ENCODE peak calls at places on chromosomes 3 and 15, in four cellular contexts. Z is neural progenitor cell, G is AG04450, M is left ventricle myocardium inferior. N is an unnamed sample.

GRCh38 chr15:55535436-55535835 is 27.4 kb upstream of the DNAAF4 start:
- DNase-seq in Z (no peak), G (no peak), M (no peak), N (no peak)

GRCh38 chr15:49330166-49330565 is 92.9 kb upstream of the FGF7 start:
- DNase-seq in Z (no peak), G (no peak), M (no peak), N (no peak)

GRCh38 chr3:89002166-89002565 is 105.3 kb upstream of the EPHA3 start:
- DNase-seq in Z (no peak), G (no peak), M (no peak), N (no peak)

GRCh38 chr3:34012102-34012461 is 213.7 kb downstream of the PDCD6IP start:
- DNase-seq in Z (peak), G (peak), M (no peak), N (no peak)

GRCh38 chr15:60421544-60421943 is 23.8 kb upstream of the ANXA2 start:
- DNase-seq in Z (no peak), G (no peak), M (no peak), N (peak)

GRCh38 chr3:104521606-104522336 is 844.9 kb upstream of the ALCAM start:
- DNase-seq in Z (no peak), G (no peak), M (no peak), N (no peak)

GRCh38 chr3:96844204-96844514 is 29.8 kb downstream of the EPHA6 start:
- DNase-seq in Z (no peak), G (no peak), M (no peak), N (no peak)

GRCh38 chr3:143445118-143445517 is 325.5 kb downstream of the CHST2 start:
- DNase-seq in Z (no peak), G (no peak), M (no peak), N (no peak)

GRCh38 chr15:100940785-100941379 is 21.7 kb downstream of the LRRK1 start:
- DNase-seq in Z (no peak), G (no peak), M (no peak), N (no peak)

GRCh38 chr3:17915341-17915740 is 172.9 kb upstream of the TBC1D5 start:
- DNase-seq in Z (no peak), G (no peak), M (no peak), N (no peak)

GRCh38 chr3:47022540-47023161 is 43.2 kb downstream of the NBEAL2 start:
- DNase-seq in Z (no peak), G (no peak), M (no peak), N (peak)

GRCh38 chr3:39631136-39631535 is 163.7 kb downstream of the MOBP start:
- DNase-seq in Z (no peak), G (no peak), M (no peak), N (no peak)

GRCh38 chr15:83919319-83919830 is 265.5 kb downstream of the ADAMTSL3 start:
- DNase-seq in Z (no peak), G (no peak), M (no peak), N (no peak)

GRCh38 chr3:18345015-18345367 is 80.1 kb downstream of the SATB1 start:
- DNase-seq in Z (no peak), G (no peak), M (no peak), N (no peak)

GRCh38 chr3:195265363-195265976 is 5.5 kb downstream of the XXYLT1 start:
- DNase-seq in Z (no peak), G (no peak), M (no peak), N (no peak)

GRCh38 chr15:58934114-58934447 is 602 bp upstream of the SLTM start:
- DNase-seq in Z (no peak), G (no peak), M (no peak), N (no peak)

DNA sequence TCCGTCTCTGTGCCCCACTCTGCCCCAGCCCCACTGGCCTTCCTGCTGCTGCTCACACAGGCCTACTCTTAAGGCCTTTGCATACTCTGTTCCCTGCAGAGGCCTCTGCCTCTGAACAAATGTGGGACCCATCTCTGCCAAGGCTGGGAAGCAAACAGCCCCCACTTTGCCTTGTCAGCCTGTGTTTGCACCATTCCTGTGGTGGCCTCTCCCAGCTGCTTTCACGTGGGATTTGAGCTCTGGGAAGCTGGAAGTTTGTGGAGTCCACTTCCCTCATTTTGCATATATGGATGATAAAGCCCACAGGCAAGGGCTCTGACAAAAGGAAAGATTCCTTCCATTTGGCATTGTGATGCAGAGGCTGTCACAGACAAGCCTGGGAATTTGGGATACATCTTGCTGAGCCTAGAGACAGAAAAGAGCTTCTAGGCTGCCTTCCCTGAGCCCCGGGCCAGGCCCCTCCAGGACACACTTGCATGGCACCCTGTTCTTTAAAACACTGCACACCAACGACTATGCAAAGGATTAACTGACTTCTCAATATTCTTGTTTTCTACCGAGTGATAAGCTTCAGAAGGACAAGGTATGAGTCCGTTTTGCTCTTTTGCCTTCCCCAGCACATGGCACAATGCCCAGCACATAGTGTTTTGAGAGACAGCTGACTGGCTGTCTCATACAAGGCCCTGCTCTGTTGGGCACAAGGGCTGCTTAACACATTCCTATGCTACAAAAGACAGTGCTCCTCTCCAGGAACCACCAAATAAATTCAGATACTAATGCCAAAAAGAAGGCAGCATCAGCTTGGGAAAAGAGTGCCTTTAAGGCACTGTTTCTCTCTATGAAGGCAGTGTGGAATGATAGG is 120.7 kb upstream of the TOPAZ1 start:
- DNase-seq in Z (no peak), G (no peak), M (peak), N (peak)
- H3K27ac ChIP-seq in Z (no peak), G (no peak), M (peak), N (no peak)

GRCh38 chr15:38010390-38010789 is 76.0 kb downstream of the TMCO5A start:
- DNase-seq in Z (no peak), G (no peak), M (no peak), N (no peak)
- TF ChIP-seq CTCF in Z (no peak), G (peak), M (no peak), N (no peak)

GRCh38 chr3:80771085-80771484 is 990.4 kb downstream of the GBE1 start:
- DNase-seq in Z (no peak), G (no peak), M (no peak), N (peak)

GRCh38 chr3:80767599-80767998 is 993.8 kb downstream of the GBE1 start:
- DNase-seq in Z (no peak), G (no peak), M (no peak), N (peak)

GRCh38 chr3:80769683-80770082 is 991.8 kb downstream of the GBE1 start:
- DNase-seq in Z (no peak), G (no peak), M (no peak), N (no peak)

DNA sequence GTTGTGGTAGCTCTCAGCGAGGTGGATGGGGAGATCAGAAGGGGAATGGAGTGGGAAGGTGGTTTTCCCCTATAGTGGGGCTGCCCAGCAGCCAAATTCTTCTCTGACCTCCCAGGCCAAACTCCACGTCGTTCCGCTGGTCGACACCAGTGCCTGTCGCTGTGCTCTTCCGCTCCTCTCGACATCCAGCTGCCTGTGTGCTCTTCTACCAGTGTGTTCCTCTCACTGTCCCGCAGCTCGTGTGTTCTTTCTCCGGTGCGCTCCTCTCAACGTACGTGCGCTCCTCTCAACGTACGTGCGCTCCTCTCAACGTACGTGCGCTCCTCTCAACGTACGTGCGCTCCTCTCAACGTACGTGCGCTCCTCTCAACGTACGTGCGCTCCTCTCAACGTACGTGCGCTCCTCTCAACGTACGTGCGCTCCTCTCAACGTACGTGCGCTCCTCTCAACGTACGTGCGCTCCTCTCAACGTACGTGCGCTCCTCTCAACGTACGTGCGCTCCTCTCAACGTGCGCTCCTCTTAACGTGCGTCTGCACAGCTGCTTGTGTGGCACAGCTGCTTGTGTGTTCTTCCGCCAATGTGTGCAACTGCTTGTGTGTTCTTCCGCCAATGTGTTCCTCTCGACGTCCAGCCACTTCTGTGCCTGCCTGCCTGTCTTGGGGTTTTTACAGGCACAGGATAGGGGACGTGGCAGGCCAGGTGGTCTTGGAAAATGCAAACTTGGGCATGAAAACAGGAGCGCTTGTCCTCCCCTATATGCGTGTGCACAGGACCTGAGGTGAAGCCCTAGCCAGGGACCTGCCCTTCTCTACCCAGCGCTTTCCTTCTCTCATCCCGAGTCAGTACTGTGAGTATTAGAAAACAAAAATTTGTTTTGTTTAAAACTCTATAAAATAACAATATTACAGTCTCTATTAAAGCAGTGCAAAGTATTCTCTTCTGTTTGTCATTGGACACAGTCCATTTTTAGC is 991.1 kb downstream of the GBE1 start:
- DNase-seq in Z (peak), G (no peak), M (no peak), N (peak)
- H3K27ac ChIP-seq in Z (no peak), G (no peak), M (no peak), N (peak)

GRCh38 chr3:170078620-170079281 is 41.0 kb downstream of the GPR160 start:
- DNase-seq in Z (peak), G (no peak), M (no peak), N (no peak)
- TF ChIP-seq CTCF in Z (peak), G (no peak), M (no peak), N (no peak)